ENCODE peak calls at places on chromosomes 1 and 21, in ten cellular contexts. One of them, this sample, is unnamed.

GRCh38 chr1:169892819-169893644 is 664 bp downstream of the SCYL3 start:
- DNase-seq in esophagus squamous epithelium: no peak
- DNase-seq in substantia nigra: no peak
- DNase-seq in germinal center: no peak
- DNase-seq in occipital lobe: no peak
- DNase-seq in activated CD4-positive, CD25-positive, alpha-beta regulatory T cell treated with anti-CD3 and anti-CD28 coated beads, Interleukin-2, amount 50 U/mL, for 72 hours: no peak
- DNase-seq in gastrocnemius medialis: no peak
- DNase-seq in psoas muscle: no peak
- DNase-seq in NCI-H460: peak
- DNase-seq in CD4-positive, alpha-beta T cell: peak
- DNase-seq in this sample: no peak

GRCh38 chr1:78229344-78229743 is 183.6 kb downstream of the GIPC2 start:
- DNase-seq in esophagus squamous epithelium: no peak
- DNase-seq in substantia nigra: no peak
- DNase-seq in germinal center: no peak
- DNase-seq in occipital lobe: no peak
- DNase-seq in activated CD4-positive, CD25-positive, alpha-beta regulatory T cell treated with anti-CD3 and anti-CD28 coated beads, Interleukin-2, amount 50 U/mL, for 72 hours: no peak
- DNase-seq in gastrocnemius medialis: peak
- DNase-seq in psoas muscle: no peak
- DNase-seq in NCI-H460: no peak
- DNase-seq in CD4-positive, alpha-beta T cell: no peak
- DNase-seq in this sample: no peak

GRCh38 chr1:7374761-7375160 is 396.3 kb upstream of the VAMP3 start:
- DNase-seq in esophagus squamous epithelium: no peak
- DNase-seq in substantia nigra: no peak
- DNase-seq in germinal center: no peak
- DNase-seq in occipital lobe: no peak
- DNase-seq in activated CD4-positive, CD25-positive, alpha-beta regulatory T cell treated with anti-CD3 and anti-CD28 coated beads, Interleukin-2, amount 50 U/mL, for 72 hours: no peak
- DNase-seq in gastrocnemius medialis: no peak
- DNase-seq in psoas muscle: no peak
- DNase-seq in NCI-H460: no peak
- DNase-seq in CD4-positive, alpha-beta T cell: no peak
- DNase-seq in this sample: no peak

GRCh38 chr1:101051688-101052638 is 26.4 kb upstream of the DPH5 start:
- DNase-seq in esophagus squamous epithelium: no peak
- DNase-seq in substantia nigra: no peak
- DNase-seq in germinal center: peak
- DNase-seq in occipital lobe: no peak
- DNase-seq in activated CD4-positive, CD25-positive, alpha-beta regulatory T cell treated with anti-CD3 and anti-CD28 coated beads, Interleukin-2, amount 50 U/mL, for 72 hours: no peak
- DNase-seq in gastrocnemius medialis: no peak
- DNase-seq in psoas muscle: no peak
- DNase-seq in NCI-H460: no peak
- DNase-seq in CD4-positive, alpha-beta T cell: no peak
- DNase-seq in this sample: no peak

GRCh38 chr1:230330157-230330556 is 96.0 kb downstream of the PGBD5 start:
- DNase-seq in esophagus squamous epithelium: no peak
- DNase-seq in substantia nigra: no peak
- DNase-seq in germinal center: no peak
- DNase-seq in occipital lobe: no peak
- DNase-seq in activated CD4-positive, CD25-positive, alpha-beta regulatory T cell treated with anti-CD3 and anti-CD28 coated beads, Interleukin-2, amount 50 U/mL, for 72 hours: no peak
- DNase-seq in gastrocnemius medialis: no peak
- DNase-seq in psoas muscle: no peak
- DNase-seq in NCI-H460: no peak
- DNase-seq in CD4-positive, alpha-beta T cell: no peak
- DNase-seq in this sample: no peak

GRCh38 chr1:72394457-72394856 is 112.1 kb upstream of the NEGR1 start:
- DNase-seq in esophagus squamous epithelium: no peak
- DNase-seq in substantia nigra: no peak
- DNase-seq in germinal center: no peak
- DNase-seq in occipital lobe: no peak
- DNase-seq in activated CD4-positive, CD25-positive, alpha-beta regulatory T cell treated with anti-CD3 and anti-CD28 coated beads, Interleukin-2, amount 50 U/mL, for 72 hours: no peak
- DNase-seq in gastrocnemius medialis: no peak
- DNase-seq in psoas muscle: no peak
- DNase-seq in NCI-H460: no peak
- DNase-seq in CD4-positive, alpha-beta T cell: no peak
- DNase-seq in this sample: no peak

GRCh38 chr1:156895408-156895874 is 1.9 kb downstream of the PEAR1 start:
- DNase-seq in esophagus squamous epithelium: no peak
- DNase-seq in substantia nigra: no peak
- DNase-seq in germinal center: no peak
- DNase-seq in occipital lobe: no peak
- DNase-seq in activated CD4-positive, CD25-positive, alpha-beta regulatory T cell treated with anti-CD3 and anti-CD28 coated beads, Interleukin-2, amount 50 U/mL, for 72 hours: no peak
- DNase-seq in gastrocnemius medialis: no peak
- DNase-seq in psoas muscle: peak
- DNase-seq in NCI-H460: no peak
- DNase-seq in CD4-positive, alpha-beta T cell: no peak
- DNase-seq in this sample: no peak

GRCh38 chr1:44361478-44361877 is 6.4 kb upstream of the ERI3 start:
- DNase-seq in esophagus squamous epithelium: no peak
- DNase-seq in substantia nigra: no peak
- DNase-seq in germinal center: no peak
- DNase-seq in occipital lobe: no peak
- DNase-seq in activated CD4-positive, CD25-positive, alpha-beta regulatory T cell treated with anti-CD3 and anti-CD28 coated beads, Interleukin-2, amount 50 U/mL, for 72 hours: no peak
- DNase-seq in gastrocnemius medialis: no peak
- DNase-seq in psoas muscle: no peak
- DNase-seq in NCI-H460: no peak
- DNase-seq in CD4-positive, alpha-beta T cell: no peak
- DNase-seq in this sample: no peak

GRCh38 chr1:10791117-10791951 is 5.1 kb downstream of the CASZ1 start:
- DNase-seq in esophagus squamous epithelium: no peak
- DNase-seq in substantia nigra: no peak
- DNase-seq in germinal center: no peak
- DNase-seq in occipital lobe: no peak
- DNase-seq in activated CD4-positive, CD25-positive, alpha-beta regulatory T cell treated with anti-CD3 and anti-CD28 coated beads, Interleukin-2, amount 50 U/mL, for 72 hours: no peak
- DNase-seq in gastrocnemius medialis: peak
- DNase-seq in psoas muscle: no peak
- DNase-seq in NCI-H460: no peak
- DNase-seq in CD4-positive, alpha-beta T cell: no peak
- DNase-seq in this sample: no peak

GRCh38 chr1:108009603-108010195 is 44.7 kb upstream of the VAV3 start:
- DNase-seq in esophagus squamous epithelium: no peak
- DNase-seq in substantia nigra: no peak
- DNase-seq in germinal center: no peak
- DNase-seq in occipital lobe: no peak
- DNase-seq in activated CD4-positive, CD25-positive, alpha-beta regulatory T cell treated with anti-CD3 and anti-CD28 coated beads, Interleukin-2, amount 50 U/mL, for 72 hours: no peak
- DNase-seq in gastrocnemius medialis: no peak
- DNase-seq in psoas muscle: no peak
- DNase-seq in NCI-H460: no peak
- DNase-seq in CD4-positive, alpha-beta T cell: no peak
- DNase-seq in this sample: no peak

GRCh38 chr1:172719066-172719627 is 60.2 kb downstream of the FASLG start:
- DNase-seq in esophagus squamous epithelium: no peak
- DNase-seq in substantia nigra: no peak
- DNase-seq in germinal center: no peak
- DNase-seq in occipital lobe: no peak
- DNase-seq in activated CD4-positive, CD25-positive, alpha-beta regulatory T cell treated with anti-CD3 and anti-CD28 coated beads, Interleukin-2, amount 50 U/mL, for 72 hours: no peak
- DNase-seq in gastrocnemius medialis: no peak
- DNase-seq in psoas muscle: no peak
- DNase-seq in NCI-H460: no peak
- DNase-seq in CD4-positive, alpha-beta T cell: no peak
- DNase-seq in this sample: no peak

GRCh38 chr21:25370311-25370744 is 237.0 kb downstream of the MRPL39 start:
- DNase-seq in esophagus squamous epithelium: no peak
- DNase-seq in substantia nigra: no peak
- DNase-seq in germinal center: no peak
- DNase-seq in occipital lobe: no peak
- DNase-seq in activated CD4-positive, CD25-positive, alpha-beta regulatory T cell treated with anti-CD3 and anti-CD28 coated beads, Interleukin-2, amount 50 U/mL, for 72 hours: no peak
- DNase-seq in gastrocnemius medialis: no peak
- DNase-seq in psoas muscle: no peak
- DNase-seq in NCI-H460: no peak
- DNase-seq in CD4-positive, alpha-beta T cell: no peak
- DNase-seq in this sample: no peak

GRCh38 chr1:226064168-226064815 is 1.8 kb downstream of the H3-3A start:
- DNase-seq in esophagus squamous epithelium: no peak
- DNase-seq in substantia nigra: no peak
- DNase-seq in germinal center: no peak
- DNase-seq in occipital lobe: no peak
- DNase-seq in activated CD4-positive, CD25-positive, alpha-beta regulatory T cell treated with anti-CD3 and anti-CD28 coated beads, Interleukin-2, amount 50 U/mL, for 72 hours: no peak
- DNase-seq in gastrocnemius medialis: no peak
- DNase-seq in psoas muscle: no peak
- DNase-seq in NCI-H460: no peak
- DNase-seq in CD4-positive, alpha-beta T cell: no peak
- DNase-seq in this sample: peak

GRCh38 chr1:93977546-93977945 is 68.3 kb upstream of the GCLM start:
- DNase-seq in esophagus squamous epithelium: no peak
- DNase-seq in substantia nigra: no peak
- DNase-seq in germinal center: no peak
- DNase-seq in occipital lobe: no peak
- DNase-seq in activated CD4-positive, CD25-positive, alpha-beta regulatory T cell treated with anti-CD3 and anti-CD28 coated beads, Interleukin-2, amount 50 U/mL, for 72 hours: no peak
- DNase-seq in gastrocnemius medialis: no peak
- DNase-seq in psoas muscle: no peak
- DNase-seq in NCI-H460: no peak
- DNase-seq in CD4-positive, alpha-beta T cell: no peak
- DNase-seq in this sample: no peak